ENCODE peak calls at places on chromosomes 7 and 10, in five cellular contexts. V, M, I, Q and S are unnamed samples.
A peak's percentile ranks its signal among the peaks of the same experiment; 100 is the strongest.

GRCh38 chr7:118214051-118214832 is 10.3 kb upstream of the ANKRD7 start:
- DNase-seq in I (no peak), V (peak; percentile 70), Q (no peak), M (peak; percentile 53), S (no peak)

GRCh38 chr10:121324678-121325213 is 273.5 kb downstream of the FGFR2 start:
- DNase-seq in M (no peak), V (no peak), I (no peak), Q (no peak), S (no peak)

GRCh38 chr7:3943779-3944520 is 642.9 kb downstream of the SDK1 start:
- DNase-seq in Q (no peak), M (no peak), V (no peak), I (no peak), S (no peak)

GRCh38 chr10:110505130-110505815 is 7.6 kb downstream of the DUSP5 start:
- DNase-seq in Q (no peak), I (no peak), V (no peak), M (no peak), S (no peak)

GRCh38 chr10:103445767-103446567 is 6.2 kb downstream of the CALHM2 start:
- DNase-seq in Q (no peak), M (no peak), I (peak; percentile 83), V (peak; percentile 52), S (no peak)

GRCh38 chr10:119208553-119208940 is 1.2 kb downstream of the GRK5 start:
- DNase-seq in Q (no peak), V (no peak), M (peak; percentile 9), I (peak; percentile 44), S (no peak)

GRCh38 chr10:16227674-16228073 is 209.1 kb upstream of the PTER start:
- DNase-seq in Q (no peak), V (no peak), M (no peak), I (no peak), S (no peak)

GRCh38 chr7:15687645-15688025 is 1.2 kb upstream of the MEOX2 start:
- DNase-seq in Q (peak; percentile 41), I (no peak), V (no peak), M (no peak), S (peak; percentile 52)

GRCh38 chr7:55464422-55464821 is 99.3 kb downstream of the LANCL2 start:
- DNase-seq in I (no peak), M (peak; percentile 13), Q (no peak), V (peak; percentile 40), S (no peak)

GRCh38 chr10:49272251-49273081 is 26.5 kb upstream of the C10orf71 start:
- DNase-seq in V (peak; percentile 4), M (peak; percentile 7), Q (no peak), I (peak; percentile 22), S (peak; percentile 17)

DNA sequence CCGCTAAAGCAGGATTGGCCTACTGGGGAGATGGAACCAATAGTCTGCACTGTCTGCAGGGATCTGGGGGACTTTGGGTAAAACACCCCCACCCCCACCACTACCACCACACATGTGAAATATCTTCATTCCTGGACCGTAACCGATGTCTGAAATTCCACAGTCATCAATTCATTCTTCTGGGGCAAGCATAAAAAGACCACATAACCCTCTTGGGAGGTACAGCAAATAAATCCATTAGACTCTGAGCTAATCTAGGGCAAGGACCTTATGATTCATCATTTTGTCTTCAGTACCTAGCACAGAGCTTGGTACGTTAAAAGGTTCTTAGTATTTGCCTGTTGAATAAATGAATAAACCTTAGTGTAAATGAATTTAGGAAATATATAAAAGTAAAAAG is 307.8 kb downstream of the GPAM start:
- DNase-seq in M (no peak), Q (no peak), I (no peak), V (no peak), S (no peak)
- H2BK120ac ChIP-seq in M (no peak overlapping the region), Q (no peak overlapping the region), I (no peak overlapping the region), V (no peak overlapping the region), S (no peak overlapping the region)

DNA sequence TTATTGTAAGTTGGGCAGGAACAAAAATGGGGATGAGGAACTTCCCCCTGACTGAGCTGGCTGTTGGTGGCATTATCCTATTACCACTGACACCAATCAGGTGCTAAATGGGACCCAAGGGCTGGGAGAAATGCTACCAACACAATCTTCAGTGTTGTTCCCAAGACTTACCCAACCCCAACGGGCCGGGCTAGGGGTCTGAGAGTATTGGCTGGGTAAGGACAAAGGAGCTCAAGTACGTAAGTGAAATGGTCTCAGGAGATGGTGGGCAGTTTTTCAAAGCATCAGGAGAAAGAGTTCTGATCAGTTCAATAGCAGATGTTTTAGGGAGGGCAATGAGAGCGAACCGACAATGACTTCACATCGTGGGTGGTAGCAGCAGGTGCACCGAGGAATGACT is 759.3 kb downstream of the GRID1 start:
- DNase-seq in V (no peak), I (no peak), M (no peak), Q (no peak), S (peak; percentile 11)
- H4K91ac ChIP-seq in V (no peak overlapping the region), I (no peak overlapping the region), M (no peak overlapping the region), Q (no peak overlapping the region), S (no peak overlapping the region)

DNA sequence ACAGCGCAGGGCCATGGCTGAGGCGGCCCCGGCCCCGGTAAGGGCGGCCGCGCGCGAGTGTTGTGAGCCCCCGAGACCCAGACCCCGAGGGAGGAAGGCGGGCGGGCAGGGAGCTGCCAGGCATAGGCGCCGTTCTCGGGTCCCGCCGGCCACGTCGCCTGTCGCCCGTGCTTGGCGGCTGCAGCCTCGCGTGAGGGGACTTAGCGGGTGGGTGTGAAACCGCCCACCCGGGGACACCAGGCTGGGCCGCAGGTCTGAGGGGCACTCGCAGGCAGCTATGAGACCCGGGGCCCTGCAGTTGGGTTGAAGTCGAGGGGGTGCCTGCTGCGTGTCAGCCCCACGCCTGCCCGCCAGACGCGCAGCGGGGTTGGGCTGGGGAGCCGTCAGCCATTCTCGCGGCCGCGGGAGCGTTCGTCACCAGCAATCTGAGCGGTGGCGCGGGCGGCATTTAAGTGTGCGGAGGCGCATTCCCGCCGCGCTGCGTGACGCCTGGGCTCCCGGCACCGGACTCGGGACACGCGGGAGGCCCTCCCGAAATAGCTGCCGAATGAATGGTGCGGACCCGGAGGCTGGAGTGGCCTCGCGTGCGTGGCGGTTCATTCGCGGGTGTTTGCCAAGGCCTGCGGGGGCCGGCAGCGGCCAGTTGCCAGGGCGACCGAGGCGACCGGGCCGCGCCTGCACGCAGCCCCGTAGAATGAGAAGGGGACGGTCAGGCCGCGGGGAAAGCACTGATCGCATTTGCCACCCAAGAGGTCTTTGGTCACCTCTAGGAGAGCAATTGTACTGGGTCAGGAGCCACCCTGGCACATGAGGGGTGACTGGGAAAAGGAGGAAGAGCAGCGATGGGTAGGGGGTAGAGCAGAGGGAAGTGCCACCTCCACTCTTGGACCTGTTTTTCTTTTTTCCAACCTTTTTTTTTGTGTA is 739 bp downstream of the ZNF398 start:
- DNase-seq in Q (peak; percentile 59), M (peak; percentile 77), I (peak; percentile 84), V (peak; percentile 51), S (no peak)
- H2BK120ac ChIP-seq in Q (no peak overlapping the region), M (peak overlapping the region; percentile 50), I (peak overlapping the region; percentile 77), V (no peak overlapping the region), S (no peak overlapping the region)

GRCh38 chr10:12723240-12723639 is 278.3 kb downstream of the CCDC3 start:
- DNase-seq in I (no peak), V (no peak), M (no peak), Q (no peak), S (no peak)
- H4K91ac ChIP-seq in I (no peak overlapping the region), V (no peak overlapping the region), M (no peak overlapping the region), Q (no peak overlapping the region), S (no peak overlapping the region)